ENCODE peak calls at places on chromosomes 6 and 20, in four cellular contexts. P, V, M and F are unnamed samples.

GRCh38 chr6:52285174-52286068 is 879 bp upstream of the MCM3 start:
- DNase-seq in P (no peak), V (no peak), M (no peak), F (no peak)

GRCh38 chr6:109298605-109299004 is 83.7 kb downstream of the CD164 start:
- DNase-seq in P (no peak), M (no peak), V (no peak), F (no peak)

GRCh38 chr6:138923561-138923960 is 64.5 kb downstream of the REPS1 start:
- DNase-seq in V (no peak), M (no peak), P (no peak), F (no peak)

GRCh38 chr6:130796313-130796905 is 30.8 kb upstream of the SMLR1 start:
- DNase-seq in M (peak), P (no peak), V (no peak), F (no peak)

GRCh38 chr6:149235130-149235561 is 82.4 kb upstream of the TAB2 start:
- DNase-seq in M (peak), P (no peak), V (peak), F (no peak)

GRCh38 chr20:44600758-44601562 is 18.6 kb downstream of the PKIG start:
- DNase-seq in P (peak), M (no peak), V (peak), F (peak)

GRCh38 chr6:148959008-148959407 is 212.2 kb downstream of the UST start:
- DNase-seq in V (no peak), P (no peak), M (no peak), F (no peak)

GRCh38 chr6:137341721-137342195 is 122.6 kb upstream of the IFNGR1 start:
- DNase-seq in V (peak), M (peak), P (no peak), F (no peak)

GRCh38 chr6:87473419-87473903 is 687 bp downstream of the SLC35A1 start:
- DNase-seq in M (peak), V (no peak), P (no peak), F (no peak)

GRCh38 chr20:59682603-59683002 is 78.3 kb downstream of the PHACTR3 start:
- DNase-seq in P (no peak), M (no peak), V (no peak), F (no peak)

GRCh38 chr6:43724914-43725642 is 37.5 kb upstream of the MRPS18A start:
- DNase-seq in M (peak), P (peak), V (peak), F (peak)

GRCh38 chr20:58712116-58712822 is 19.7 kb downstream of the NPEPL1 start:
- DNase-seq in V (peak), M (no peak), P (peak), F (peak)

GRCh38 chr6:159762681-159763293 is 942 bp downstream of the ACAT2 start:
- DNase-seq in V (no peak), P (no peak), M (no peak), F (peak)

GRCh38 chr6:24890471-24890870 is 45.3 kb downstream of the RIPOR2 start:
- DNase-seq in V (no peak), M (no peak), P (no peak), F (no peak)